ENCODE peak calls at places on chromosomes 16 and 17, in six cellular contexts. P is GM23248, C is gastrocnemius medialis, I is psoas muscle, D is prostate gland, G is body of pancreas. S is an unnamed sample.

GRCh38 chr17:4502466-4503154 is 3.9 kb downstream of the SPNS2 start:
- DNase-seq in C (no peak), I (no peak), G (no peak), D (no peak), P (no peak), S (no peak)

GRCh38 chr17:82662711-82663261 is 14.5 kb upstream of the WDR45B start:
- DNase-seq in I (no peak), D (no peak), P (no peak), C (no peak), G (no peak), S (no peak)

GRCh38 chr17:46832945-46833839 is 14.7 kb upstream of the WNT3 start:
- DNase-seq in D (peak; percentile 15), G (peak; percentile 61), I (peak; percentile 30), P (peak; percentile 96), C (no peak), S (no peak)

GRCh38 chr16:7086842-7087616 is 245.6 kb upstream of the RBFOX1 start:
- DNase-seq in I (peak; percentile 60), G (no peak), D (no peak), P (no peak), C (peak; percentile 41), S (no peak)

GRCh38 chr17:6574689-6575595 is 18.6 kb upstream of the PITPNM3 start:
- DNase-seq in P (peak; percentile 89), D (no peak), I (no peak), G (peak; percentile 63), C (no peak), S (peak; percentile 88)

GRCh38 chr16:22265351-22265750 is 31.9 kb upstream of the POLR3E start:
- DNase-seq in G (no peak), C (no peak), P (no peak), D (no peak), I (no peak), S (no peak)

GRCh38 chr17:51487947-51488346 is 227.6 kb downstream of the UTP18 start:
- DNase-seq in D (no peak), P (peak; percentile 10), G (no peak), I (no peak), C (no peak), S (no peak)

GRCh38 chr17:6496116-6496481 is 51.8 kb downstream of the PIMREG start:
- DNase-seq in C (no peak), D (no peak), G (no peak), P (no peak), I (peak; percentile 29), S (no peak)

GRCh38 chr16:50210266-50211038 is 55.9 kb upstream of the ADCY7 start:
- DNase-seq in G (peak; percentile 85), I (peak; percentile 73), C (peak; percentile 63), D (peak; percentile 85), P (peak; percentile 94), S (peak; percentile 79)

GRCh38 chr17:59783221-59784016 is 76.0 kb downstream of the VMP1 start:
- DNase-seq in P (peak; percentile 40), I (no peak), D (no peak), C (no peak), G (no peak), S (peak; percentile 94)

GRCh38 chr16:9800180-9800738 is 382.0 kb downstream of the GRIN2A start:
- DNase-seq in I (no peak), C (no peak), D (no peak), P (peak; percentile 1), G (no peak), S (no peak)

GRCh38 chr17:10121971-10122707 is 76.3 kb downstream of the GAS7 start:
- DNase-seq in D (no peak), P (no peak), I (peak; percentile 68), G (no peak), C (no peak), S (no peak)

GRCh38 chr17:58248955-58249269 is 10.5 kb downstream of the LPO start:
- DNase-seq in G (no peak), C (no peak), D (no peak), I (no peak), P (no peak), S (no peak)

GRCh38 chr16:89280546-89281188 is 63.2 kb downstream of the ZNF778 start:
- DNase-seq in D (no peak), G (no peak), P (no peak), I (no peak), C (no peak), S (no peak)

GRCh38 chr17:42814633-42815399 is 9.3 kb downstream of the BECN1 start:
- DNase-seq in G (no peak), I (no peak), D (no peak), P (peak; percentile 93), C (no peak), S (peak; percentile 39)

GRCh38 chr16:83744521-83744981 is 63.2 kb upstream of the HSBP1 start:
- DNase-seq in I (peak; percentile 64), G (peak; percentile 69), P (peak; percentile 53), D (no peak), C (peak; percentile 21), S (peak; percentile 14)

GRCh38 chr16:75836377-75837010 is 110.2 kb upstream of the CPHXL start:
- DNase-seq in D (no peak), G (no peak), P (no peak), C (no peak), I (no peak), S (no peak)

GRCh38 chr16:89710709-89711564 is 9.4 kb upstream of the SPATA2L start:
- DNase-seq in P (no peak), D (no peak), G (no peak), I (no peak), C (no peak), S (no peak)

GRCh38 chr16:83599789-83600462 is 207.9 kb upstream of the HSBP1 start:
- DNase-seq in C (peak; percentile 32), D (no peak), I (peak; percentile 52), G (no peak), P (no peak), S (no peak)

GRCh38 chr16:3774819-3775218 is 57.5 kb upstream of the TRAP1 start:
- DNase-seq in C (no peak), G (no peak), D (no peak), P (no peak), I (no peak), S (no peak)

GRCh38 chr16:54493594-54493993 is 207.0 kb upstream of the IRX3 start:
- DNase-seq in P (peak; percentile 33), D (no peak), C (no peak), I (no peak), G (no peak), S (no peak)

GRCh38 chr16:5490499-5490898 is 392.9 kb upstream of the EEF2KMT start:
- DNase-seq in I (no peak), C (no peak), P (peak; percentile 6), D (peak; percentile 5), G (peak; percentile 4), S (peak; percentile 5)

GRCh38 chr17:79945591-79946255 is 89.9 kb downstream of the TBC1D16 start:
- DNase-seq in C (no peak), D (no peak), P (no peak), G (no peak), I (peak; percentile 29), S (peak; percentile 50)

GRCh38 chr17:6507535-6507934 is 48.8 kb downstream of the PITPNM3 start:
- DNase-seq in P (peak; percentile 98), G (no peak), C (no peak), D (no peak), I (no peak), S (peak; percentile 86)

GRCh38 chr17:8014558-8014850 is 12.1 kb downstream of the GUCY2D start:
- DNase-seq in P (no peak), C (no peak), G (no peak), I (no peak), D (no peak), S (no peak)

GRCh38 chr17:8015236-8015956 is 13.0 kb downstream of the GUCY2D start:
- DNase-seq in D (no peak), G (no peak), C (no peak), I (no peak), P (no peak), S (no peak)

GRCh38 chr17:8016632-8017424 is 14.4 kb downstream of the GUCY2D start:
- DNase-seq in G (peak; percentile 78), P (peak; percentile 50), C (no peak), D (peak; percentile 63), I (peak; percentile 70), S (no peak)

GRCh38 chr17:8013731-8014557 is 11.5 kb downstream of the GUCY2D start:
- DNase-seq in D (no peak), C (no peak), P (no peak), I (no peak), G (no peak), S (no peak)

DNA sequence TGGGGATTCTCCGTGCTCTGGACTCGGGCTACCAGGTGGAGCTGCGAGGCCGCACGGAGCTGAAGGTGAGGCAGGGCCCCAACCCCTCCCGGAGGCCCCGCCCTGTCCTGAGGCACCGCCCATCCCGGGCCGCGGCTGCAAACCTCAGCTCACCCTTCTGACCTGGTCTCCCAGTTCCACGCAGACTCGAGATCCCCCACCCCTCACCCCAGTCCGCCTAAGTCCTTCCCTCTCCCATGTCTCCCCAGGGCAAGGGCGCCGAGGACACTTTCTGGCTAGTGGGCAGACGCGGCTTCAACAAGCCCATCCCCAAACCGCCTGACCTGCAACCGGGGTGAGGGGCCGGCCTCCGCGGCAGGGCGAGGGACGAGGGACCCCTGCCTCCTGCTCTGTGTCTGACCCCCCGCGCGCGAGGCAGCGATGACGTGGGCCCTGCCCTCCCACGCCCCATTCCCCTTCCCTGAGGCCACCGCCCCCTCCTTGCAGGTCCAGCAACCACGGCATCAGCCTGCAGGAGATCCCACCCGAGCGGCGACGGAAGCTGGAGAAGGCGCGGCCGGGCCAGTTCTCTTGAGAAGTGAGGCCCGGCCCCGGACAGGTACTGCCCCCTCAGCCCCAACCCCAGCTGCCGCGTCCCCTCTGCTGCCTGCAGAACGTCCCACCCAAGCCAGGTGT is 13.7 kb downstream of the GUCY2D start:
- DNase-seq in D (peak; percentile 53), C (no peak), P (peak; percentile 34), I (no peak), G (no peak), S (no peak)
- H3K4me3 ChIP-seq in D (peak overlapping the region; percentile 26), C (peak overlapping the region; percentile 27), P (peak overlapping the region; percentile 50), I (peak overlapping the region; percentile 53), G (peak overlapping the region; percentile 12), S (no peak overlapping the region)

GRCh38 chr17:20073056-20073979 is 64.2 kb downstream of the SPECC1 start:
- DNase-seq in C (peak; percentile 37), P (no peak), I (peak; percentile 72), D (no peak), G (peak; percentile 54), S (no peak)
- H3K4me3 ChIP-seq in C (peak overlapping the region; percentile 41), P (no peak overlapping the region), I (peak overlapping the region; percentile 51), D (no peak overlapping the region), G (no peak overlapping the region), S (no peak overlapping the region)

GRCh38 chr17:67733371-67733770 is 15.6 kb downstream of the NOL11 start:
- DNase-seq in G (no peak), D (no peak), C (no peak), I (no peak), P (no peak), S (no peak)
- H3K4me3 ChIP-seq in G (no peak overlapping the region), D (no peak overlapping the region), C (no peak overlapping the region), I (no peak overlapping the region), P (no peak overlapping the region), S (no peak overlapping the region)

DNA sequence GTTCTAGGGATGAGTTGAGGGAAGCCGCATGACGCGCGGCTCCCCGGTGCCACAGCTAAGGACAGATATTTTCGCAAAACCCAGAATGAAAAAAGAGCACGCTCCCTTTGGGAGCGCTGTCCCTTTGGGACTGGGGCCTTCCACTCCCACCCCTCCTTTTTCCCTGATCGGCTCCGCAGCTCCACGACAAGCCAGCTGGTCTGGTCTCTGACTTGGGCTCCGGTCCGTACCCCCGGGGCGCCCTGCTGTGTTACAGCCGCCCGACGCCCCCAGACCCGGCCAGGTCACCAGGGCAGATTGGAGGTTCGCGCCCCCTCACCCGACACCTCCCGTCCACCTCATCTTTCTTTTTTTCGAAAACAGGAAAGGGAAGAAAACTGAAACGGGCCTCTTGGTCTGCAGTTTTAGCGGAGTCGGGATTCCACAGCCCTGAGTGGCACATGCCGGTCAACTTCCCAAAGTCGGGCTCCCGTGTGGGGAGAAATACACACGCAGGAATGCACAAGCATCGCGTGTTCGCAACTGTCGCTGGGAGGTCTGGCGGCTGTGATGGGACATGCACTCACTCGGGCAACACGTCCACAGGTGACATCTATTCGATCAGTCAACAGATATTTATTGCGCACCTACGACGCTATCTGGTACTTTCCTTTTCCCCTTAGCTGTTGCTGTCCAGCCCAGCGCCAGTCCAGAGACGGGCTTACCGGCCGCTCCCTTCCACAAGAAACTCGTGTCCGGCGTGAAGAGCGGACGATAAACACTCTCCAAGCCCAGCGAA is 3.9 kb upstream of the SOX9 start:
- DNase-seq in G (peak; percentile 23), D (no peak), C (no peak), I (no peak), P (no peak), S (no peak)
- H3K4me3 ChIP-seq in G (no peak overlapping the region), D (no peak overlapping the region), C (peak overlapping the region; percentile 65), I (peak overlapping the region; percentile 56), P (peak overlapping the region; percentile 71), S (no peak overlapping the region)

S was measured in SJSA1.